ENCODE peak calls at places on chromosomes 3 and 15, in ten cellular contexts. V, A, D, T, Z, I, K, H, L and G are unnamed samples.

GRCh38 chr3:107430214-107431047 is 53.2 kb downstream of the CCDC54 start:
- DNase-seq in V (peak; percentile 19), A (no peak), D (peak; percentile 26), T (peak; percentile 37), Z (no peak), I (peak; percentile 13), K (no peak), H (no peak), L (peak; percentile 7), G (peak; percentile 27)

GRCh38 chr15:72492733-72493132 is 18.6 kb downstream of the ARIH1 start:
- DNase-seq in V (no peak), A (no peak), D (no peak), T (no peak), Z (no peak), I (no peak), K (no peak), H (no peak), L (no peak), G (no peak)

GRCh38 chr3:46098319-46098761 is 71.1 kb upstream of the XCR1 start:
- DNase-seq in V (peak; percentile 50), A (no peak), D (no peak), T (no peak), Z (no peak), I (no peak), K (no peak), H (no peak), L (peak; percentile 29), G (no peak)

GRCh38 chr3:59982510-59982909 is 932.7 kb upstream of the CFAP20DC start:
- DNase-seq in V (no peak), A (no peak), D (no peak), T (no peak), Z (no peak), I (no peak), K (no peak), H (no peak), L (no peak), G (no peak)

GRCh38 chr3:170480111-170480510 is 61.4 kb downstream of the CLDN11 start:
- DNase-seq in V (no peak), A (no peak), D (no peak), T (no peak), Z (no peak), I (no peak), K (no peak), H (no peak), L (no peak), G (no peak)

GRCh38 chr3:196216081-196216564 is at the start of gene SLC51A:
- DNase-seq in V (no peak), A (no peak), D (no peak), T (no peak), Z (no peak), I (no peak), K (no peak), H (no peak), L (no peak), G (no peak)

GRCh38 chr3:159416854-159417253 is 571.8 kb upstream of the IL12A start:
- DNase-seq in V (peak; percentile 45), A (no peak), D (no peak), T (no peak), Z (no peak), I (no peak), K (no peak), H (no peak), L (no peak), G (no peak)

GRCh38 chr3:122991236-122991985 is 36.2 kb downstream of the SEMA5B start:
- DNase-seq in V (no peak), A (no peak), D (no peak), T (no peak), Z (no peak), I (no peak), K (no peak), H (no peak), L (no peak), G (no peak)

GRCh38 chr3:1616715-1617114 is 482.0 kb upstream of the CNTN4 start:
- DNase-seq in V (no peak), A (no peak), D (no peak), T (no peak), Z (no peak), I (no peak), K (no peak), H (no peak), L (no peak), G (no peak)

GRCh38 chr15:41153733-41154132 is 37.7 kb upstream of the INO80 start:
- DNase-seq in V (no peak), A (no peak), D (no peak), T (no peak), Z (no peak), I (no peak), K (no peak), H (no peak), L (no peak), G (no peak)

GRCh38 chr15:78937132-78937739 is 7.6 kb downstream of the CTSH start:
- DNase-seq in V (no peak), A (no peak), D (peak; percentile 43), T (no peak), Z (no peak), I (no peak), K (no peak), H (no peak), L (no peak), G (peak; percentile 55)

GRCh38 chr3:190849607-190850006 is 12.9 kb downstream of the GMNC start:
- DNase-seq in V (no peak), A (no peak), D (no peak), T (no peak), Z (no peak), I (no peak), K (no peak), H (no peak), L (no peak), G (no peak)

GRCh38 chr15:78317145-78317836 is 17.9 kb upstream of the SKIC8 start:
- DNase-seq in V (no peak), A (no peak), D (peak; percentile 16), T (no peak), Z (no peak), I (no peak), K (no peak), H (no peak), L (no peak), G (peak; percentile 27)

GRCh38 chr3:37024092-37024491 is 30.8 kb downstream of the MLH1 start:
- DNase-seq in V (peak; percentile 30), A (peak; percentile 8), D (peak; percentile 39), T (no peak), Z (no peak), I (no peak), K (no peak), H (no peak), L (no peak), G (peak; percentile 49)

GRCh38 chr3:197792019-197792647 is 1.1 kb downstream of the LRCH3 start:
- DNase-seq in V (no peak), A (no peak), D (peak; percentile 34), T (peak; percentile 16), Z (no peak), I (no peak), K (no peak), H (no peak), L (no peak), G (peak; percentile 44)

GRCh38 chr3:62686916-62687315 is 188.3 kb downstream of the CADPS start:
- DNase-seq in V (no peak), A (no peak), D (no peak), T (no peak), Z (no peak), I (no peak), K (no peak), H (no peak), L (no peak), G (no peak)

GRCh38 chr3:63029326-63029725 is 154.1 kb upstream of the CADPS start:
- DNase-seq in V (no peak), A (no peak), D (no peak), T (peak; percentile 74), Z (no peak), I (no peak), K (no peak), H (no peak), L (no peak), G (no peak)

GRCh38 chr3:129412542-129413198 is 15.8 kb downstream of the EFCAB12 start:
- DNase-seq in V (peak; percentile 88), A (no peak), D (peak; percentile 25), T (no peak), Z (no peak), I (no peak), K (no peak), H (no peak), L (no peak), G (no peak)

GRCh38 chr15:31396881-31397560 is 70.4 kb downstream of the KLF13 start:
- DNase-seq in V (peak; percentile 26), A (no peak), D (peak; percentile 68), T (peak; percentile 99), Z (peak; percentile 38), I (peak; percentile 17), K (no peak), H (peak; percentile 36), L (no peak), G (peak; percentile 74)

GRCh38 chr3:189142527-189142926 is 29.2 kb upstream of the TPRG1 start:
- DNase-seq in V (no peak), A (no peak), D (no peak), T (no peak), Z (no peak), I (no peak), K (no peak), H (no peak), L (peak; percentile 20), G (no peak)

GRCh38 chr3:185763347-185764010 is 61.4 kb downstream of the IGF2BP2 start:
- DNase-seq in V (peak; percentile 29), A (no peak), D (peak; percentile 66), T (no peak), Z (no peak), I (no peak), K (no peak), H (no peak), L (no peak), G (peak; percentile 67)

GRCh38 chr15:70430029-70430428 is 332.3 kb upstream of the TLE3 start:
- DNase-seq in V (peak; percentile 77), A (peak; percentile 10), D (no peak), T (no peak), Z (no peak), I (no peak), K (no peak), H (no peak), L (no peak), G (no peak)

GRCh38 chr3:157921767-157922166 is 184.5 kb downstream of the SHOX2 start:
- DNase-seq in V (no peak), A (no peak), D (no peak), T (no peak), Z (no peak), I (peak; percentile 20), K (no peak), H (peak; percentile 15), L (no peak), G (no peak)

GRCh38 chr15:22884344-22884743 is 45.9 kb downstream of the NIPA2 start:
- DNase-seq in V (no peak), A (no peak), D (no peak), T (no peak), Z (no peak), I (no peak), K (no peak), H (no peak), L (no peak), G (peak; percentile 14)